ENCODE peak calls at places on chromosomes 12 and 14, in seven cellular contexts. One of them, this sample, is unnamed.

GRCh38 chr14:64549805-64550538 is at the start of gene PPP1R36:
- DNase-seq in BE2C: peak; percentile 54
- DNase-seq in psoas muscle: peak; percentile 41
- DNase-seq in A549: no peak
- DNase-seq in transverse colon: peak; percentile 81
- DNase-seq in pancreas: peak; percentile 82
- DNase-seq in naive thymus-derived CD4-positive, alpha-beta T cell: peak; percentile 54
- DNase-seq in this sample: peak; percentile 31

GRCh38 chr14:79256311-79256879 is 954.9 kb downstream of the DIO2 start:
- DNase-seq in BE2C: no peak
- DNase-seq in psoas muscle: no peak
- DNase-seq in A549: no peak
- DNase-seq in transverse colon: no peak
- DNase-seq in pancreas: no peak
- DNase-seq in naive thymus-derived CD4-positive, alpha-beta T cell: no peak
- DNase-seq in this sample: no peak

GRCh38 chr14:54813081-54813480 is 89.5 kb downstream of the GCH1 start:
- DNase-seq in BE2C: no peak
- DNase-seq in psoas muscle: no peak
- DNase-seq in A549: no peak
- DNase-seq in transverse colon: no peak
- DNase-seq in pancreas: no peak
- DNase-seq in naive thymus-derived CD4-positive, alpha-beta T cell: no peak
- DNase-seq in this sample: no peak

GRCh38 chr12:96981053-96981452 is 74.0 kb downstream of the NEDD1 start:
- DNase-seq in BE2C: no peak
- DNase-seq in psoas muscle: no peak
- DNase-seq in A549: no peak
- DNase-seq in transverse colon: no peak
- DNase-seq in pancreas: no peak
- DNase-seq in naive thymus-derived CD4-positive, alpha-beta T cell: no peak
- DNase-seq in this sample: peak; percentile 80

GRCh38 chr12:62631531-62632520 is 165.2 kb downstream of the MON2 start:
- DNase-seq in BE2C: peak; percentile 71
- DNase-seq in psoas muscle: peak; percentile 55
- DNase-seq in A549: peak; percentile 48
- DNase-seq in transverse colon: peak; percentile 61
- DNase-seq in pancreas: peak; percentile 71
- DNase-seq in naive thymus-derived CD4-positive, alpha-beta T cell: no peak
- DNase-seq in this sample: peak; percentile 90

GRCh38 chr12:105100207-105100985 is 7.1 kb upstream of the WASHC4 start:
- DNase-seq in BE2C: no peak
- DNase-seq in psoas muscle: no peak
- DNase-seq in A549: no peak
- DNase-seq in transverse colon: no peak
- DNase-seq in pancreas: no peak
- DNase-seq in naive thymus-derived CD4-positive, alpha-beta T cell: no peak
- DNase-seq in this sample: peak; percentile 85

GRCh38 chr12:99911076-99911475 is 73.7 kb downstream of the ANKS1B start:
- DNase-seq in BE2C: no peak
- DNase-seq in psoas muscle: no peak
- DNase-seq in A549: peak; percentile 50
- DNase-seq in transverse colon: no peak
- DNase-seq in pancreas: no peak
- DNase-seq in naive thymus-derived CD4-positive, alpha-beta T cell: no peak
- DNase-seq in this sample: peak; percentile 97

GRCh38 chr12:32217354-32218310 is 111.0 kb downstream of the BICD1 start:
- DNase-seq in BE2C: no peak
- DNase-seq in psoas muscle: peak; percentile 16
- DNase-seq in A549: peak; percentile 11
- DNase-seq in transverse colon: peak; percentile 8
- DNase-seq in pancreas: no peak
- DNase-seq in naive thymus-derived CD4-positive, alpha-beta T cell: no peak
- DNase-seq in this sample: peak; percentile 32

GRCh38 chr12:107783406-107784376 is 9.2 kb downstream of the ASCL4 start:
- DNase-seq in BE2C: no peak
- DNase-seq in psoas muscle: no peak
- DNase-seq in A549: no peak
- DNase-seq in transverse colon: no peak
- DNase-seq in pancreas: no peak
- DNase-seq in naive thymus-derived CD4-positive, alpha-beta T cell: no peak
- DNase-seq in this sample: no peak

DNA sequence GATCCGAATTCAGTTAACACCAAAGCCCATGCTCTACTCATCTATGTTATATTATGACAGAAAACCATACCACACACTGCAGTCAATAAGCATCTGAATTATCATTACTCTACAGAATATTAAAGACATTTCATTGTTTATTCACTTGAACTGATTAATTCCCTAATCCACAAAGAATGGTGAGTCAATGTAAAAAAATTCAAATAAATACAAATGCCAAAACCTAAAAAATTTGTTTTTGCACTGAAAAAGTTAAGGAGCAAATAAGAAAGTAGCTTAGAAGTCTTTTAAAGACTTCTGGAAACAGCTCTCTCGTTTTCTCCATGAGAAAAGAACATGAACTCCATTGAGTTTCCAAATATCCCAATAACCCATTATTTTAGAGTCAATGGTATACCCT is 13.6 kb downstream of the NID2 start:
- DNase-seq in BE2C: no peak
- DNase-seq in psoas muscle: no peak
- DNase-seq in A549: no peak
- DNase-seq in transverse colon: no peak
- DNase-seq in pancreas: no peak
- DNase-seq in naive thymus-derived CD4-positive, alpha-beta T cell: no peak
- DNase-seq in this sample: no peak
- H3K4me1 ChIP-seq in BE2C: peaks cover 3% of the 10 kb centered on the region
- H3K4me1 ChIP-seq in psoas muscle: peaks cover 4% of the 10 kb centered on the region
- H3K4me1 ChIP-seq in A549: no peaks in the 10 kb centered on the region
- H3K4me1 ChIP-seq in transverse colon: peaks cover 27% of the 10 kb centered on the region
- H3K4me1 ChIP-seq in pancreas: no peaks in the 10 kb centered on the region
- H3K4me1 ChIP-seq in naive thymus-derived CD4-positive, alpha-beta T cell: no peaks in the 10 kb centered on the region
- H3K4me1 ChIP-seq in this sample: peaks cover 82% of the 10 kb centered on the region

GRCh38 chr12:2642176-2642892 is 152.4 kb upstream of the FKBP4 start:
- DNase-seq in BE2C: no peak
- DNase-seq in psoas muscle: no peak
- DNase-seq in A549: no peak
- DNase-seq in transverse colon: peak; percentile 7
- DNase-seq in pancreas: no peak
- DNase-seq in naive thymus-derived CD4-positive, alpha-beta T cell: no peak
- DNase-seq in this sample: no peak

GRCh38 chr12:2642896-2643425 is 151.8 kb upstream of the FKBP4 start:
- DNase-seq in BE2C: no peak
- DNase-seq in psoas muscle: no peak
- DNase-seq in A549: no peak
- DNase-seq in transverse colon: peak; percentile 2
- DNase-seq in pancreas: no peak
- DNase-seq in naive thymus-derived CD4-positive, alpha-beta T cell: no peak
- DNase-seq in this sample: no peak

GRCh38 chr12:2644678-2645405 is 149.9 kb upstream of the FKBP4 start:
- DNase-seq in BE2C: no peak
- DNase-seq in psoas muscle: no peak
- DNase-seq in A549: no peak
- DNase-seq in transverse colon: no peak
- DNase-seq in pancreas: no peak
- DNase-seq in naive thymus-derived CD4-positive, alpha-beta T cell: no peak
- DNase-seq in this sample: no peak

GRCh38 chr12:2641761-2642160 is 153.0 kb upstream of the FKBP4 start:
- DNase-seq in BE2C: no peak
- DNase-seq in psoas muscle: no peak
- DNase-seq in A549: no peak
- DNase-seq in transverse colon: peak; percentile 1
- DNase-seq in pancreas: no peak
- DNase-seq in naive thymus-derived CD4-positive, alpha-beta T cell: no peak
- DNase-seq in this sample: no peak

DNA sequence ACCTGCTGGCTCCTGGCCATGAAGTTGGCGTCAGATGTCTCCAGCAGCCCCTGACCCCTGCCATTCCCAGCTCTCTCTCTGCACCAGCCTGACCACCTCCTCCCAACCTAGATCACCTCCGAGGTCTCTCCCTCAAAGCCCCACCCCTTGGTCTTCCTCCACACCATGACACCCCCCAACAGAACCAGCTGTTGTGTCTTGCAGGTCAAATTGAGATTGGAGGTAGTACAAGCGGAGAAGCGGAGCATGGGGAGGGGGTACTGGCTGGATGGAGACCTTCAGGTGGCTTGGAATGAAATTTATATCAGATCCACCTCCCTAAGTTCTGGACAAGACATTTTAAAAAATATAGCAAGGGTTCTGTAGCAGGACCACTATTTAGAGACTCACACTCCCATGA is 151.0 kb upstream of the FKBP4 start:
- DNase-seq in BE2C: no peak
- DNase-seq in psoas muscle: no peak
- DNase-seq in A549: no peak
- DNase-seq in transverse colon: peak; percentile 3
- DNase-seq in pancreas: no peak
- DNase-seq in naive thymus-derived CD4-positive, alpha-beta T cell: no peak
- DNase-seq in this sample: no peak
- H3K4me1 ChIP-seq in BE2C: no peaks in the 10 kb centered on the region
- H3K4me1 ChIP-seq in psoas muscle: no peaks in the 10 kb centered on the region
- H3K4me1 ChIP-seq in A549: peaks cover 14% of the 10 kb centered on the region
- H3K4me1 ChIP-seq in transverse colon: no peaks in the 10 kb centered on the region
- H3K4me1 ChIP-seq in pancreas: no peaks in the 10 kb centered on the region
- H3K4me1 ChIP-seq in naive thymus-derived CD4-positive, alpha-beta T cell: peaks cover 18% of the 10 kb centered on the region
- H3K4me1 ChIP-seq in this sample: peaks cover 18% of the 10 kb centered on the region

DNA sequence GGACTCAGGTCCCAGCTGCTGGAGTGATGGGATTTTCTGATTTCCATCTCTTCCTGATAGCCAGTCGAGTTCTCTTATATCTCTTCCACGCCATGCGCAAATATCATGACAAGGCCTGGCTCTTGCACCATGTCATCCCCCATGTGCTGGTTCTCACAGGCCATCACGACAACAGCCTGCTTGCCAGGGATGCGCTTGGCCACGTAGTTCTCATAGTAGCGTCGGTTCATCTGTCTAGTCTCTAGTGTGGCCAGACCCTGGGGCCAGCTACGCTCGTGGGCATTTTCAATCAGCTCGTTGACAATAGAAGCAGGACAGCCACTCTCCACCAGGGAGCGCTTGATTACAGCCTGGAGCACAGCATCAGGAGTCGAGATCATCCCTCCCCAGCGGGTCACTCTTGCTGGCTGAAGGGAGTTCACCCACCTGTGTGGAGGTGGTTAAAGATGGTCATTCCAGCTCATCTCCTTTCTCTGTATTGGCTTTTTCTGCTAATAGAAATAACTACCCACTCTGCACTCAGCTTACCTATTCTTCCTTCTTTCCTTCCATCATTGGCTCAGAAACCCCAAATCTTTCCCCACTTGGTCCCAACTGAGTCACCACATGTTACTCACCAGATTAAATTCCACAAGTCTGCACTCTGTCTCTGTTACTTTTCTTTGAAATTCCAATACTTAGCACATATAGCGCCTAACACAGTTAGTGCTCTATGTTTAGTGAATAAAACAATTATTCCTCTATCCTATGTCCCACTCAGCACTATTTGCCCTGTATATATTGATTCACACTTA is 15.2 kb downstream of the RNF41 start:
- DNase-seq in BE2C: peak; percentile 79
- DNase-seq in psoas muscle: peak; percentile 43
- DNase-seq in A549: peak; percentile 72
- DNase-seq in transverse colon: peak; percentile 65
- DNase-seq in pancreas: no peak
- DNase-seq in naive thymus-derived CD4-positive, alpha-beta T cell: peak; percentile 29
- DNase-seq in this sample: peak; percentile 64
- H3K4me1 ChIP-seq in BE2C: no peaks in the 10 kb centered on the region
- H3K4me1 ChIP-seq in psoas muscle: no peaks in the 10 kb centered on the region
- H3K4me1 ChIP-seq in A549: no peaks in the 10 kb centered on the region
- H3K4me1 ChIP-seq in transverse colon: peaks cover 4% of the 10 kb centered on the region
- H3K4me1 ChIP-seq in pancreas: no peaks in the 10 kb centered on the region
- H3K4me1 ChIP-seq in naive thymus-derived CD4-positive, alpha-beta T cell: no peaks in the 10 kb centered on the region
- H3K4me1 ChIP-seq in this sample: peaks cover 33% of the 10 kb centered on the region

GRCh38 chr12:42380733-42381132 is 54.8 kb downstream of the PPHLN1 start:
- DNase-seq in BE2C: no peak
- DNase-seq in psoas muscle: no peak
- DNase-seq in A549: no peak
- DNase-seq in transverse colon: no peak
- DNase-seq in pancreas: no peak
- DNase-seq in naive thymus-derived CD4-positive, alpha-beta T cell: no peak
- DNase-seq in this sample: no peak
- H3K4me1 ChIP-seq in BE2C: no peaks in the 10 kb centered on the region
- H3K4me1 ChIP-seq in psoas muscle: peaks cover 10% of the 10 kb centered on the region
- H3K4me1 ChIP-seq in A549: no peaks in the 10 kb centered on the region
- H3K4me1 ChIP-seq in transverse colon: no peaks in the 10 kb centered on the region
- H3K4me1 ChIP-seq in pancreas: no peaks in the 10 kb centered on the region
- H3K4me1 ChIP-seq in naive thymus-derived CD4-positive, alpha-beta T cell: no peaks in the 10 kb centered on the region
- H3K4me1 ChIP-seq in this sample: peaks cover 16% of the 10 kb centered on the region

GRCh38 chr12:122871851-122872785 is 23.8 kb downstream of the VPS37B start:
- DNase-seq in BE2C: peak; percentile 68
- DNase-seq in psoas muscle: no peak
- DNase-seq in A549: no peak
- DNase-seq in transverse colon: peak; percentile 82
- DNase-seq in pancreas: peak; percentile 40
- DNase-seq in naive thymus-derived CD4-positive, alpha-beta T cell: peak; percentile 71
- DNase-seq in this sample: peak; percentile 82
- H3K4me1 ChIP-seq in BE2C: peaks cover 35% of the 10 kb centered on the region
- H3K4me1 ChIP-seq in psoas muscle: peaks cover 65% of the 10 kb centered on the region
- H3K4me1 ChIP-seq in A549: peaks cover 10% of the 10 kb centered on the region
- H3K4me1 ChIP-seq in transverse colon: peaks cover 78% of the 10 kb centered on the region
- H3K4me1 ChIP-seq in pancreas: peaks cover 54% of the 10 kb centered on the region
- H3K4me1 ChIP-seq in naive thymus-derived CD4-positive, alpha-beta T cell: peaks cover 51% of the 10 kb centered on the region
- H3K4me1 ChIP-seq in this sample: peaks cover 23% of the 10 kb centered on the region

DNA sequence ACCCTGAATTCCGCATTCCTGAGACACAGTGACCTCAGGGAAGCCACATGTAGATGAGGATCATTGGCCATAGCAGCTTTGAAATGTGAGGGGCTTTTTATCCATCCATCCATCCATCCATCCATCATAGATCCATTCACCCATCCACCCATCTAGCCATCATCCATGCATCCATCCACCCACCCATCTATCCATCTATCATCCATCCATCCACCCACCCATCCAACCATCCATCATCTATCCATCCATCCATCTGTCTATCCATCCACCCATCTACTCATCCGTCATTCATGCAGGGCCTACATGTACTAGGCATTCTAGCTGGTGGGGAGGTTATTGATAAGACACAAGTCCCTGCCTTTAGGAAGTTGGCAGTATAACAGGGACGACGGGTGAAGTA is 27.9 kb upstream of the CEBPE start:
- DNase-seq in BE2C: no peak
- DNase-seq in psoas muscle: no peak
- DNase-seq in A549: no peak
- DNase-seq in transverse colon: no peak
- DNase-seq in pancreas: no peak
- DNase-seq in naive thymus-derived CD4-positive, alpha-beta T cell: no peak
- DNase-seq in this sample: no peak
- H3K4me1 ChIP-seq in BE2C: peaks cover 2% of the 10 kb centered on the region
- H3K4me1 ChIP-seq in psoas muscle: peaks cover 80% of the 10 kb centered on the region
- H3K4me1 ChIP-seq in A549: peaks cover 34% of the 10 kb centered on the region
- H3K4me1 ChIP-seq in transverse colon: no peaks in the 10 kb centered on the region
- H3K4me1 ChIP-seq in pancreas: peaks cover 7% of the 10 kb centered on the region
- H3K4me1 ChIP-seq in naive thymus-derived CD4-positive, alpha-beta T cell: no peaks in the 10 kb centered on the region
- H3K4me1 ChIP-seq in this sample: peaks cover 38% of the 10 kb centered on the region